ENCODE peak calls at places on chromosomes 16 and 17, in five cellular contexts. One of them, this sample, is unnamed.

GRCh38 chr17:37770631-37771518 is 26.0 kb upstream of the HNF1B start:
- DNase-seq in HepG2: peak; percentile 61
- DNase-seq in hepatocyte: peak; percentile 83
- DNase-seq in fibroblast of lung: peak; percentile 51
- DNase-seq in mammary epithelial cell: peak; percentile 49
- DNase-seq in this sample: peak; percentile 37

GRCh38 chr16:70730016-70730415 is 44.2 kb upstream of the MTSS2 start:
- DNase-seq in HepG2: no peak
- DNase-seq in hepatocyte: no peak
- DNase-seq in fibroblast of lung: no peak
- DNase-seq in mammary epithelial cell: no peak
- DNase-seq in this sample: no peak

GRCh38 chr16:89473136-89473712 is 17.1 kb downstream of the ANKRD11 start:
- DNase-seq in HepG2: no peak
- DNase-seq in hepatocyte: no peak
- DNase-seq in fibroblast of lung: peak; percentile 12
- DNase-seq in mammary epithelial cell: no peak
- DNase-seq in this sample: no peak

GRCh38 chr17:38728290-38728831 is 1.8 kb upstream of the CISD3 start:
- DNase-seq in HepG2: no peak
- DNase-seq in hepatocyte: no peak
- DNase-seq in fibroblast of lung: no peak
- DNase-seq in mammary epithelial cell: no peak
- DNase-seq in this sample: peak; percentile 10

GRCh38 chr17:5419959-5420653 is at the start of gene RPAIN:
- DNase-seq in HepG2: peak; percentile 85
- DNase-seq in hepatocyte: peak; percentile 93
- DNase-seq in fibroblast of lung: no peak
- DNase-seq in mammary epithelial cell: no peak
- DNase-seq in this sample: peak; percentile 92

GRCh38 chr16:870856-871561 is 70.5 kb upstream of the GNG13 start:
- DNase-seq in HepG2: no peak
- DNase-seq in hepatocyte: no peak
- DNase-seq in fibroblast of lung: no peak
- DNase-seq in mammary epithelial cell: no peak
- DNase-seq in this sample: no peak

GRCh38 chr16:15635926-15636325 is 7.0 kb downstream of the MARF1 start:
- DNase-seq in HepG2: no peak
- DNase-seq in hepatocyte: no peak
- DNase-seq in fibroblast of lung: no peak
- DNase-seq in mammary epithelial cell: no peak
- DNase-seq in this sample: no peak

GRCh38 chr16:56884026-56884582 is 19.1 kb downstream of the SLC12A3 start:
- DNase-seq in HepG2: no peak
- DNase-seq in hepatocyte: no peak
- DNase-seq in fibroblast of lung: no peak
- DNase-seq in mammary epithelial cell: no peak
- DNase-seq in this sample: no peak

GRCh38 chr17:67518881-67519280 is 141.8 kb downstream of the PITPNC1 start:
- DNase-seq in HepG2: no peak
- DNase-seq in hepatocyte: no peak
- DNase-seq in fibroblast of lung: no peak
- DNase-seq in mammary epithelial cell: no peak
- DNase-seq in this sample: no peak

GRCh38 chr16:17590711-17591654 is 120.2 kb upstream of the XYLT1 start:
- DNase-seq in HepG2: no peak
- DNase-seq in hepatocyte: no peak
- DNase-seq in fibroblast of lung: peak; percentile 37
- DNase-seq in mammary epithelial cell: no peak
- DNase-seq in this sample: no peak

GRCh38 chr17:14261406-14261805 is 24.7 kb upstream of the CDRT15 start:
- DNase-seq in HepG2: no peak
- DNase-seq in hepatocyte: no peak
- DNase-seq in fibroblast of lung: no peak
- DNase-seq in mammary epithelial cell: no peak
- DNase-seq in this sample: no peak

GRCh38 chr17:80864751-80865150 is 126.9 kb upstream of the CHMP6 start:
- DNase-seq in HepG2: no peak
- DNase-seq in hepatocyte: no peak
- DNase-seq in fibroblast of lung: no peak
- DNase-seq in mammary epithelial cell: no peak
- DNase-seq in this sample: no peak

GRCh38 chr16:64829678-64830077 is 292.2 kb downstream of the CDH11 start:
- DNase-seq in HepG2: no peak
- DNase-seq in hepatocyte: no peak
- DNase-seq in fibroblast of lung: no peak
- DNase-seq in mammary epithelial cell: no peak
- DNase-seq in this sample: no peak

DNA sequence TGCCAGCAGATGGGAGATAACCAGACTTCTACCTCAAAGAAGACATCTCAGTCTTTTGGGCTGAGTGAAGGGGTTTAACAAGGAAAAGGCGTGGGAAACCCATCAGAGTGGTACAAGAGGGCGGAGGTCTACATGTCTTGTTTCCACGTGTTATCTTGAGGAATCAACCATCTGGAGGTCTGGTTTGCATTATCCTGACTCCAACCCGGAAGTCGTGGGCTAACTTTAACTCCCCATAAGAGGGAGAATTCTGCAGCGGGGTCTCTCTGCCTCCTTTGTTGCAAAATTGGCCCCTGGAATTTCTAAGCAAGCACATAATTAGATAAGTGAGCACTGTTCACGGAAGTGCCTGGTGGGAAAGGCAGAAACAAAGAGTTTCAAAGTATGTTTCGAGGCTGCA is 398.7 kb upstream of the C16orf82 start:
- DNase-seq in HepG2: no peak
- DNase-seq in hepatocyte: no peak
- DNase-seq in fibroblast of lung: no peak
- DNase-seq in mammary epithelial cell: no peak
- DNase-seq in this sample: no peak
- H3K4me1 ChIP-seq in HepG2: no peaks in the 10 kb centered on the region
- H3K4me1 ChIP-seq in hepatocyte: no peaks in the 10 kb centered on the region
- H3K4me1 ChIP-seq in fibroblast of lung: no peaks in the 10 kb centered on the region
- H3K4me1 ChIP-seq in mammary epithelial cell: no peaks in the 10 kb centered on the region
- H3K4me1 ChIP-seq in this sample: no peaks in the 10 kb centered on the region

GRCh38 chr16:3471518-3472176 is 23.6 kb downstream of the C16orf90 start:
- DNase-seq in HepG2: no peak
- DNase-seq in hepatocyte: no peak
- DNase-seq in fibroblast of lung: no peak
- DNase-seq in mammary epithelial cell: no peak
- DNase-seq in this sample: no peak
- TF ChIP-seq EZH2 in HepG2: no peak
- TF ChIP-seq EZH2 in hepatocyte: no peak
- TF ChIP-seq EZH2 in fibroblast of lung: no peak
- TF ChIP-seq EZH2 in mammary epithelial cell: no peak
- TF ChIP-seq EZH2 in this sample: no peak

DNA sequence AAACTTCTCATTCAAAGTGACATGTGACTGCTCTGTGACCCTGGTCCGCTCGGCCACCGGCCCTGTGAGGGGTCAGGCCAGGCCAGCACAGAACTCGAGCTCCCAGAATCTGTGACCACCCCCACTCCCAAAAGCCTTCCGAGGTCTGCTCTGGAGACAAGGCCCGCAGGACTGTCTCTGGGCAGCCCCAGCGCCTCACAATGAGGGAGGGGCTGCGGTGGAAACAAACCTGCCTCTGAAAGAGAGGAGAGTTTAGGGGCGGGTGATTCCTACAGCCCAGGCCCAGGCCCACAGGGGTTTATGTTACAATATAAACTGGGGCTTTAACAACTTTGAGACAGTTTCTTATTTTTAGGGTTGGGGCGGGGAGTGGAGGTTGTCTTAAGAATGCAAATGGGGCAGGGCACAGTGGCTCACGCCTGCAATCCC is 19.9 kb downstream of the IGFBP4 start:
- DNase-seq in HepG2: no peak
- DNase-seq in hepatocyte: no peak
- DNase-seq in fibroblast of lung: no peak
- DNase-seq in mammary epithelial cell: no peak
- DNase-seq in this sample: no peak
- H3K4me1 ChIP-seq in HepG2: peaks cover 45% of the 10 kb centered on the region
- H3K4me1 ChIP-seq in hepatocyte: peaks cover 50% of the 10 kb centered on the region
- H3K4me1 ChIP-seq in fibroblast of lung: peaks cover 35% of the 10 kb centered on the region
- H3K4me1 ChIP-seq in mammary epithelial cell: peaks cover 2% of the 10 kb centered on the region
- H3K4me1 ChIP-seq in this sample: no peaks in the 10 kb centered on the region

GRCh38 chr16:55369151-55369550 is 45.1 kb downstream of the IRX6 start:
- DNase-seq in HepG2: no peak
- DNase-seq in hepatocyte: no peak
- DNase-seq in fibroblast of lung: no peak
- DNase-seq in mammary epithelial cell: no peak
- DNase-seq in this sample: no peak

GRCh38 chr16:55373489-55373832 is 49.5 kb downstream of the IRX6 start:
- DNase-seq in HepG2: no peak
- DNase-seq in hepatocyte: no peak
- DNase-seq in fibroblast of lung: no peak
- DNase-seq in mammary epithelial cell: no peak
- DNase-seq in this sample: no peak

GRCh38 chr16:55368205-55368604 is 44.2 kb downstream of the IRX6 start:
- DNase-seq in HepG2: no peak
- DNase-seq in hepatocyte: no peak
- DNase-seq in fibroblast of lung: no peak
- DNase-seq in mammary epithelial cell: no peak
- DNase-seq in this sample: no peak

GRCh38 chr16:55372792-55373488 is 48.9 kb downstream of the IRX6 start:
- DNase-seq in HepG2: no peak
- DNase-seq in hepatocyte: no peak
- DNase-seq in fibroblast of lung: no peak
- DNase-seq in mammary epithelial cell: no peak
- DNase-seq in this sample: no peak

DNA sequence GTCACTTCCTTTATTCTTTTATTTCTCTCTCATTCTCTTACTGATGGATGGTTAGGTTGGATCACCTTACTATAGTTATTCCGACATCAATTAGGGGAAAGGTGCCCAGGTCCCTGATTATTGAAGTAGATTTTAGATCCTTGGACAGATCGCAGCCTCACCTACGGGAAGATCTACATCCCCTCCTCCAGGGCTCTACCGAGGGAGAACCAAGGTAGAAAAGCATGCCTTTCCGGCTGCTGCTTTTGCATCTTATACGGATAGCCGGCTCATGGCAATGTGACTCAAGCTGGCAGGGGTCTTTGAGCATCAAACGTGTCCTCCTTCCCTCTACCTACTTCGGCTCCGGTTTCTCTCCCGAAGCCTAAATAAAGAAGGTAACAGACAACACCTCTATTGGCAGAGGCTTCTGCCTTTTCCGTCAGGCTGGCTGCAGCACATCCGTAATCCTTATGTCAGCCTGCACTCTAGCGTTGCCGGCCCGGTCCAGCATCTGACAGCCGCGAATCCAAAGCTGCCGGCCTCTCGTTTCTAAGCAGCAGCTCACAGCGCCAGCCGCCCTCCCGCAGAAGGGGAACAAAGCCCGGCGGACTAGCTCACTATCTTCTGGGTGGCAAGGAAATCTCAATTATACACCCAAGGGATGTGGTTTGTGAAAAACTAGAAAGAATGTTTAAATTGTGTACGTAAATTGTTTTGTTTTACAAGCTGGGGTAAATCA is 46.9 kb downstream of the IRX6 start:
- DNase-seq in HepG2: peak; percentile 7
- DNase-seq in hepatocyte: peak; percentile 77
- DNase-seq in fibroblast of lung: peak; percentile 27
- DNase-seq in mammary epithelial cell: peak; percentile 42
- DNase-seq in this sample: peak; percentile 36
- TF ChIP-seq EZH2 in HepG2: peak; percentile 98
- TF ChIP-seq EZH2 in hepatocyte: peak; percentile 63
- TF ChIP-seq EZH2 in fibroblast of lung: no peak
- TF ChIP-seq EZH2 in mammary epithelial cell: no peak
- TF ChIP-seq EZH2 in this sample: no peak

DNA sequence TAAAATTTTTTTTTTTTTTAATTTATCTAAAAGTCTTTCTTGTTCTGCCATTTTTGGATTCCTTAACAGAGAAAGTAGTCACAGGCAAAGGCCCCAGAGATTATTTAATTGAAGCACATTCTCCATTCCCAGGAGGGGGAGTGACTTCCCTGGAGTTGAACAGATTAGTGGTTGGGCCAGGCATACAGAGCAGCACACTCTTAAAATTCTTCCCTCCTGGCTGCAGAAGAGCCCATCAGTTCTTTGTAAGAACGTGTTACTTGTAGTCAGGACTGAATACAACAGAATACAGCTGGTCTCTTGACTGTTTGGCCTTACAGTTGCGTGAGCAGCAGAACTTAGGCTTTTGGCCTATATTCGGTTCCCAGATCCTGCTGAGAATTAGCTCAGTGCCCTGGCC is 1.8 kb downstream of the ALKBH5 start:
- DNase-seq in HepG2: no peak
- DNase-seq in hepatocyte: no peak
- DNase-seq in fibroblast of lung: peak; percentile 58
- DNase-seq in mammary epithelial cell: no peak
- DNase-seq in this sample: no peak
- H3K4me1 ChIP-seq in HepG2: peaks cover 67% of the 10 kb centered on the region
- H3K4me1 ChIP-seq in hepatocyte: peaks cover 55% of the 10 kb centered on the region
- H3K4me1 ChIP-seq in fibroblast of lung: peaks cover 22% of the 10 kb centered on the region
- H3K4me1 ChIP-seq in mammary epithelial cell: peaks cover 53% of the 10 kb centered on the region
- H3K4me1 ChIP-seq in this sample: peaks cover 29% of the 10 kb centered on the region

DNA sequence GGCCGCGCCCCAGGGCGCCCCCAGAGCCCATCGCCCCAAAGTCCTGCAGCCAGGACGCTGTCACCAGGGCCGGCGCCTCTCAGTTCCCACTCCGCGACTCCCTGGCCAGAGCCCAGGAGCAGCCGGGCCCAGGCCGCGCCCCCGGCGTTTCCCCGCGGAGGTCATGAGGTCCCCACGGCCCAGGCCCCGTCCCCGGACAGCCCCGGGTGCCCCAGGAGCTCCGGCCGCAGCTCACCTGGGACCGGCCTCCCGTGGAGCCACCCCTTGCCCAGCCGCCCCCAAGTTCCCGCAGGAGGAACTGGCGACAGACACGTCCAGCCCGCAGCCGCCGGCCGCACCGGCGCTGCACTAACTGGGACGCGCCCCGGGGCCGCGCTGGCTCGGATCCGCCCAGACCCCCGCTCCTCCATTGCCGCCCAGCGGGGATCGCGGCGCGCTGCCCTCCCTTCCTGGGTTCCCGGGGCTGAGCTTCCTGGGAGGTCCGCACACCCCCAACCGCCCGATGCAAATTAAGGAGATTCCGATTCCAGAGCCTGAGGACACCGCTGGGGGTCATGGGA is 9.7 kb downstream of the AHSP start:
- DNase-seq in HepG2: no peak
- DNase-seq in hepatocyte: peak; percentile 18
- DNase-seq in fibroblast of lung: no peak
- DNase-seq in mammary epithelial cell: no peak
- DNase-seq in this sample: no peak
- TF ChIP-seq EZH2 in HepG2: no peak
- TF ChIP-seq EZH2 in hepatocyte: no peak
- TF ChIP-seq EZH2 in fibroblast of lung: no peak
- TF ChIP-seq EZH2 in mammary epithelial cell: no peak
- TF ChIP-seq EZH2 in this sample: no peak

DNA sequence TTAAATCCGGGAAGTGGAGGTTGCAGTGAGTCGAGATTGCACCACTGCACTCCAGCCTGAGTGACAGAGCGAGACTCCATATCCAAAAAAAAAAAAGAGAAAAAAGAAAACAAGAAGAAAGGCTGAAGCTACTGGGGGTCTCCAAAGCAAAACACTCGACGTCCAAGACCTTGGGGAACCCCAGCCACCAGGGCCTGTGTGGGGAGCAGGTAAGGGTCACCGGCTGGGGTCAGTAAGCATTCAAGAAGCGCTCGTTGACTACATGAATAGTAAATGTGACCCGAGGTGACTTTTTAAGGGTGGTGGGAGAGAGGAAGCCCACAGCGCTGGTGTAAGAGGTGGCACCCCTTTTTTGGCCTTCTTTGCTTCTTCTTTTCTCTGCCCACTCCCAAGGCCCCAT is 49.5 kb downstream of the PECAM1 start:
- DNase-seq in HepG2: no peak
- DNase-seq in hepatocyte: no peak
- DNase-seq in fibroblast of lung: no peak
- DNase-seq in mammary epithelial cell: no peak
- DNase-seq in this sample: no peak
- H3K4me1 ChIP-seq in HepG2: peaks cover 44% of the 10 kb centered on the region
- H3K4me1 ChIP-seq in hepatocyte: no peaks in the 10 kb centered on the region
- H3K4me1 ChIP-seq in fibroblast of lung: no peaks in the 10 kb centered on the region
- H3K4me1 ChIP-seq in mammary epithelial cell: no peaks in the 10 kb centered on the region
- H3K4me1 ChIP-seq in this sample: no peaks in the 10 kb centered on the region

This sample was measured in MM.1S.